ENCODE peak calls at places on chromosomes 12 and 14, in eight cellular contexts. One of them, this sample, is unnamed.

GRCh38 chr14:44035707-44036106 is 471.4 kb downstream of the FSCB start:
- DNase-seq in PC-3: no peak
- DNase-seq in neural progenitor cell: no peak
- DNase-seq in HCT116: no peak
- DNase-seq in OCI-LY7: no peak
- DNase-seq in MM.1S: no peak
- DNase-seq in GM23338: no peak
- DNase-seq in SK-N-SH: no peak
- DNase-seq in this sample: no peak

GRCh38 chr12:85711735-85712390 is 124.3 kb downstream of the RASSF9 start:
- DNase-seq in PC-3: no peak
- DNase-seq in neural progenitor cell: no peak
- DNase-seq in HCT116: no peak
- DNase-seq in OCI-LY7: no peak
- DNase-seq in MM.1S: no peak
- DNase-seq in GM23338: no peak
- DNase-seq in SK-N-SH: no peak
- DNase-seq in this sample: no peak

GRCh38 chr12:117718141-117718540 is 250.6 kb downstream of the KSR2 start:
- DNase-seq in PC-3: no peak
- DNase-seq in neural progenitor cell: no peak
- DNase-seq in HCT116: no peak
- DNase-seq in OCI-LY7: no peak
- DNase-seq in MM.1S: no peak
- DNase-seq in GM23338: no peak
- DNase-seq in SK-N-SH: no peak
- DNase-seq in this sample: no peak

GRCh38 chr14:80100681-80101080 is 110.6 kb downstream of the DIO2 start:
- DNase-seq in PC-3: no peak
- DNase-seq in neural progenitor cell: no peak
- DNase-seq in HCT116: no peak
- DNase-seq in OCI-LY7: no peak
- DNase-seq in MM.1S: no peak
- DNase-seq in GM23338: no peak
- DNase-seq in SK-N-SH: no peak
- DNase-seq in this sample: no peak

GRCh38 chr12:52515319-52515646 is 4.9 kb downstream of the KRT5 start:
- DNase-seq in PC-3: no peak
- DNase-seq in neural progenitor cell: no peak
- DNase-seq in HCT116: no peak
- DNase-seq in OCI-LY7: no peak
- DNase-seq in MM.1S: no peak
- DNase-seq in GM23338: no peak
- DNase-seq in SK-N-SH: no peak
- DNase-seq in this sample: no peak

GRCh38 chr14:61927521-61927920 is 165.3 kb downstream of the SNAPC1 start:
- DNase-seq in PC-3: peak; percentile 87
- DNase-seq in neural progenitor cell: peak; percentile 6
- DNase-seq in HCT116: no peak
- DNase-seq in OCI-LY7: no peak
- DNase-seq in MM.1S: no peak
- DNase-seq in GM23338: peak; percentile 53
- DNase-seq in SK-N-SH: no peak
- DNase-seq in this sample: peak; percentile 40

GRCh38 chr12:104230304-104230703 is 14.7 kb downstream of the TXNRD1 start:
- DNase-seq in PC-3: no peak
- DNase-seq in neural progenitor cell: no peak
- DNase-seq in HCT116: no peak
- DNase-seq in OCI-LY7: no peak
- DNase-seq in MM.1S: no peak
- DNase-seq in GM23338: no peak
- DNase-seq in SK-N-SH: no peak
- DNase-seq in this sample: no peak

GRCh38 chr14:49970474-49971147 is 77.7 kb downstream of the ARF6 start:
- DNase-seq in PC-3: no peak
- DNase-seq in neural progenitor cell: no peak
- DNase-seq in HCT116: no peak
- DNase-seq in OCI-LY7: peak; percentile 48
- DNase-seq in MM.1S: peak; percentile 27
- DNase-seq in GM23338: no peak
- DNase-seq in SK-N-SH: no peak
- DNase-seq in this sample: peak; percentile 66

GRCh38 chr12:6538420-6539275 is 4.3 kb downstream of the GAPDH start:
- DNase-seq in PC-3: peak; percentile 16
- DNase-seq in neural progenitor cell: no peak
- DNase-seq in HCT116: no peak
- DNase-seq in OCI-LY7: peak; percentile 48
- DNase-seq in MM.1S: peak; percentile 27
- DNase-seq in GM23338: peak; percentile 49
- DNase-seq in SK-N-SH: peak; percentile 40
- DNase-seq in this sample: no peak

GRCh38 chr12:101707131-101707782 is 9.8 kb downstream of the CHPT1 start:
- DNase-seq in PC-3: peak; percentile 39
- DNase-seq in neural progenitor cell: no peak
- DNase-seq in HCT116: no peak
- DNase-seq in OCI-LY7: no peak
- DNase-seq in MM.1S: no peak
- DNase-seq in GM23338: no peak
- DNase-seq in SK-N-SH: no peak
- DNase-seq in this sample: no peak

GRCh38 chr12:127422935-127423585 is 843.9 kb upstream of the TMEM132C start:
- DNase-seq in PC-3: no peak
- DNase-seq in neural progenitor cell: no peak
- DNase-seq in HCT116: no peak
- DNase-seq in OCI-LY7: no peak
- DNase-seq in MM.1S: no peak
- DNase-seq in GM23338: no peak
- DNase-seq in SK-N-SH: no peak
- DNase-seq in this sample: no peak

GRCh38 chr12:20367731-20368652 is at the start of gene PDE3A:
- DNase-seq in PC-3: peak; percentile 42
- DNase-seq in neural progenitor cell: peak; percentile 87
- DNase-seq in HCT116: peak; percentile 39
- DNase-seq in OCI-LY7: no peak
- DNase-seq in MM.1S: peak; percentile 12
- DNase-seq in GM23338: peak; percentile 93
- DNase-seq in SK-N-SH: peak; percentile 80
- DNase-seq in this sample: peak; percentile 82

GRCh38 chr12:25313591-25313990 is 62.9 kb upstream of the KRAS start:
- DNase-seq in PC-3: peak; percentile 7
- DNase-seq in neural progenitor cell: no peak
- DNase-seq in HCT116: no peak
- DNase-seq in OCI-LY7: no peak
- DNase-seq in MM.1S: no peak
- DNase-seq in GM23338: no peak
- DNase-seq in SK-N-SH: no peak
- DNase-seq in this sample: no peak

GRCh38 chr12:115541891-115542361 is 735.6 kb downstream of the MED13L start:
- DNase-seq in PC-3: peak; percentile 48
- DNase-seq in neural progenitor cell: no peak
- DNase-seq in HCT116: no peak
- DNase-seq in OCI-LY7: no peak
- DNase-seq in MM.1S: no peak
- DNase-seq in GM23338: no peak
- DNase-seq in SK-N-SH: no peak
- DNase-seq in this sample: no peak

GRCh38 chr14:60488175-60488574 is 2.3 kb upstream of the C14orf39 start:
- DNase-seq in PC-3: peak; percentile 52
- DNase-seq in neural progenitor cell: no peak
- DNase-seq in HCT116: no peak
- DNase-seq in OCI-LY7: no peak
- DNase-seq in MM.1S: no peak
- DNase-seq in GM23338: peak; percentile 22
- DNase-seq in SK-N-SH: peak; percentile 35
- DNase-seq in this sample: no peak

GRCh38 chr12:118058881-118059644 is 1.9 kb downstream of the WSB2 start:
- DNase-seq in PC-3: peak; percentile 70
- DNase-seq in neural progenitor cell: no peak
- DNase-seq in HCT116: no peak
- DNase-seq in OCI-LY7: no peak
- DNase-seq in MM.1S: no peak
- DNase-seq in GM23338: no peak
- DNase-seq in SK-N-SH: no peak
- DNase-seq in this sample: no peak

GRCh38 chr14:65103150-65103760 is 938 bp upstream of the MAX start:
- DNase-seq in PC-3: peak; percentile 29
- DNase-seq in neural progenitor cell: peak; percentile 47
- DNase-seq in HCT116: no peak
- DNase-seq in OCI-LY7: peak; percentile 39
- DNase-seq in MM.1S: peak; percentile 12
- DNase-seq in GM23338: peak; percentile 42
- DNase-seq in SK-N-SH: peak; percentile 23
- DNase-seq in this sample: peak; percentile 29

GRCh38 chr12:24172773-24173447 is 223.4 kb upstream of the SOX5 start:
- DNase-seq in PC-3: no peak
- DNase-seq in neural progenitor cell: no peak
- DNase-seq in HCT116: no peak
- DNase-seq in OCI-LY7: no peak
- DNase-seq in MM.1S: no peak
- DNase-seq in GM23338: no peak
- DNase-seq in SK-N-SH: no peak
- DNase-seq in this sample: peak; percentile 8

GRCh38 chr14:103164006-103164405 is 40.7 kb downstream of the TNFAIP2 start:
- DNase-seq in PC-3: no peak
- DNase-seq in neural progenitor cell: no peak
- DNase-seq in HCT116: no peak
- DNase-seq in OCI-LY7: no peak
- DNase-seq in MM.1S: no peak
- DNase-seq in GM23338: no peak
- DNase-seq in SK-N-SH: no peak
- DNase-seq in this sample: no peak

GRCh38 chr12:26979733-26980132 is 34.5 kb downstream of the TM7SF3 start:
- DNase-seq in PC-3: no peak
- DNase-seq in neural progenitor cell: no peak
- DNase-seq in HCT116: no peak
- DNase-seq in OCI-LY7: no peak
- DNase-seq in MM.1S: no peak
- DNase-seq in GM23338: no peak
- DNase-seq in SK-N-SH: no peak
- DNase-seq in this sample: no peak

GRCh38 chr12:103645202-103645601 is 58.1 kb downstream of the STAB2 start:
- DNase-seq in PC-3: no peak
- DNase-seq in neural progenitor cell: no peak
- DNase-seq in HCT116: no peak
- DNase-seq in OCI-LY7: no peak
- DNase-seq in MM.1S: no peak
- DNase-seq in GM23338: no peak
- DNase-seq in SK-N-SH: no peak
- DNase-seq in this sample: peak; percentile 23

GRCh38 chr12:110037315-110037714 is 11.0 kb downstream of the C12orf76 start:
- DNase-seq in PC-3: no peak
- DNase-seq in neural progenitor cell: no peak
- DNase-seq in HCT116: no peak
- DNase-seq in OCI-LY7: no peak
- DNase-seq in MM.1S: no peak
- DNase-seq in GM23338: no peak
- DNase-seq in SK-N-SH: no peak
- DNase-seq in this sample: no peak

GRCh38 chr12:47837190-47838171 is 17.8 kb upstream of the HDAC7 start:
- DNase-seq in PC-3: peak; percentile 89
- DNase-seq in neural progenitor cell: peak; percentile 78
- DNase-seq in HCT116: peak; percentile 66
- DNase-seq in OCI-LY7: peak; percentile 76
- DNase-seq in MM.1S: peak; percentile 71
- DNase-seq in GM23338: peak; percentile 91
- DNase-seq in SK-N-SH: peak; percentile 81
- DNase-seq in this sample: peak; percentile 87

GRCh38 chr12:62190921-62191746 is 69.1 kb upstream of the USP15 start:
- DNase-seq in PC-3: no peak
- DNase-seq in neural progenitor cell: peak; percentile 57
- DNase-seq in HCT116: no peak
- DNase-seq in OCI-LY7: no peak
- DNase-seq in MM.1S: no peak
- DNase-seq in GM23338: peak; percentile 66
- DNase-seq in SK-N-SH: peak; percentile 31
- DNase-seq in this sample: peak; percentile 11

GRCh38 chr12:94165152-94165551 is 16.8 kb downstream of the PLXNC1 start:
- DNase-seq in PC-3: no peak
- DNase-seq in neural progenitor cell: peak; percentile 68
- DNase-seq in HCT116: no peak
- DNase-seq in OCI-LY7: no peak
- DNase-seq in MM.1S: no peak
- DNase-seq in GM23338: peak; percentile 62
- DNase-seq in SK-N-SH: no peak
- DNase-seq in this sample: no peak

GRCh38 chr12:59087077-59087673 is 166.9 kb upstream of the LRIG3 start:
- DNase-seq in PC-3: peak; percentile 37
- DNase-seq in neural progenitor cell: no peak
- DNase-seq in HCT116: peak; percentile 3
- DNase-seq in OCI-LY7: no peak
- DNase-seq in MM.1S: no peak
- DNase-seq in GM23338: no peak
- DNase-seq in SK-N-SH: peak; percentile 13
- DNase-seq in this sample: peak; percentile 17
- TF ChIP-seq EZH2phosphoT487 in PC-3: no peak
- TF ChIP-seq EZH2phosphoT487 in neural progenitor cell: no peak
- TF ChIP-seq EZH2phosphoT487 in HCT116: no peak
- TF ChIP-seq EZH2phosphoT487 in OCI-LY7: no peak
- TF ChIP-seq EZH2phosphoT487 in MM.1S: no peak
- TF ChIP-seq EZH2phosphoT487 in GM23338: no peak
- TF ChIP-seq EZH2phosphoT487 in SK-N-SH: no peak
- TF ChIP-seq EZH2phosphoT487 in this sample: no peak

GRCh38 chr12:28583771-28584261 is 393.6 kb downstream of the CCDC91 start:
- DNase-seq in PC-3: peak; percentile 48
- DNase-seq in neural progenitor cell: no peak
- DNase-seq in HCT116: no peak
- DNase-seq in OCI-LY7: no peak
- DNase-seq in MM.1S: no peak
- DNase-seq in GM23338: peak; percentile 40
- DNase-seq in SK-N-SH: no peak
- DNase-seq in this sample: peak; percentile 15
- TF ChIP-seq CTCF in PC-3: peak; percentile 58
- TF ChIP-seq CTCF in neural progenitor cell: peak; percentile 26
- TF ChIP-seq CTCF in HCT116: peak; percentile 45
- TF ChIP-seq CTCF in OCI-LY7: peak; percentile 47
- TF ChIP-seq CTCF in MM.1S: no peak
- TF ChIP-seq CTCF in GM23338: peak; percentile 57
- TF ChIP-seq CTCF in SK-N-SH: peak; percentile 43
- TF ChIP-seq CTCF in this sample: peak; percentile 23

DNA sequence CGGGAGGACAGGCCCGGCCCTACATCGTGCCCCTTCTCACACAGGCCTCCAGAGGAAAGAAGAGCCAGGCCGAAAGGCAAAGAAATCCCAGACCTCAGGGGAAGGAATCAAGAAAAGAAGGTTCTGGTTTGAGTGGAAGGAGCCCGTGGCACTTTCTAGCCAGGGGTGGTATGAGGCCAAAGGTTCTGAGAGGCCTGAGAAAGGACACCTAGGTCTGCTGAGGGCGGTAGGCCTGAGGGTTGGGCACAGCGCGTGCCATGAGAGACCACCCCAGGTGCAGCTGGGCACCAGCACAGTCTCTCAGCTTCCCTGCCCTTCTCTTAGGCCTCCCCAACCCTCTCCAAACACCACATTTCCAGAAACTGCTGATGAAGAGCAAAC is 185.0 kb downstream of the ZFP36L1 start:
- DNase-seq in PC-3: no peak
- DNase-seq in neural progenitor cell: no peak
- DNase-seq in HCT116: no peak
- DNase-seq in OCI-LY7: no peak
- DNase-seq in MM.1S: no peak
- DNase-seq in GM23338: no peak
- DNase-seq in SK-N-SH: no peak
- DNase-seq in this sample: no peak
- H3K4me3 ChIP-seq in PC-3: no peak overlapping the region
- H3K4me3 ChIP-seq in neural progenitor cell: no peak overlapping the region
- H3K4me3 ChIP-seq in HCT116: no peak overlapping the region
- H3K4me3 ChIP-seq in OCI-LY7: no peak overlapping the region
- H3K4me3 ChIP-seq in MM.1S: no peak overlapping the region
- H3K4me3 ChIP-seq in GM23338: no peak overlapping the region
- H3K4me3 ChIP-seq in SK-N-SH: no peak overlapping the region
- H3K4me3 ChIP-seq in this sample: no peak overlapping the region

GRCh38 chr14:100871234-100872186 is 32.0 kb downstream of the RTL1 start:
- DNase-seq in PC-3: no peak
- DNase-seq in neural progenitor cell: no peak
- DNase-seq in HCT116: peak; percentile 69
- DNase-seq in OCI-LY7: no peak
- DNase-seq in MM.1S: no peak
- DNase-seq in GM23338: no peak
- DNase-seq in SK-N-SH: no peak
- DNase-seq in this sample: no peak
- TF ChIP-seq EZH2phosphoT487 in PC-3: no peak
- TF ChIP-seq EZH2phosphoT487 in neural progenitor cell: no peak
- TF ChIP-seq EZH2phosphoT487 in HCT116: no peak
- TF ChIP-seq EZH2phosphoT487 in OCI-LY7: no peak
- TF ChIP-seq EZH2phosphoT487 in MM.1S: no peak
- TF ChIP-seq EZH2phosphoT487 in GM23338: no peak
- TF ChIP-seq EZH2phosphoT487 in SK-N-SH: no peak
- TF ChIP-seq EZH2phosphoT487 in this sample: no peak